ENCODE peak calls at places on chromosomes 6 and 20, in four cellular contexts. J is thyroid gland, K is stomach, W is H1. T is an unnamed sample.
A peak's percentile ranks its signal among the peaks of the same experiment; 100 is the strongest.

GRCh38 chr20:36454664-36455427 is 86.5 kb upstream of the MYL9 start:
- DNase-seq in J (peak; percentile 92), K (peak; percentile 45), W (peak; percentile 54), T (peak; percentile 83)

GRCh38 chr6:108435391-108435790 is 125.3 kb upstream of the FOXO3 start:
- DNase-seq in J (no peak), K (no peak), W (no peak), T (no peak)

GRCh38 chr20:63006611-63007471 is at the start of gene BHLHE23:
- DNase-seq in J (no peak), K (no peak), W (peak; percentile 75), T (no peak)

GRCh38 chr6:28141500-28142329 is at the start of gene ZKSCAN8:
- DNase-seq in J (peak; percentile 83), K (peak; percentile 78), W (peak; percentile 90), T (peak; percentile 84)

GRCh38 chr6:40569162-40569920 is 17.8 kb downstream of the LRFN2 start:
- DNase-seq in J (no peak), K (no peak), W (no peak), T (no peak)

GRCh38 chr6:85250586-85251216 is 199.2 kb upstream of the NT5E start:
- DNase-seq in J (no peak), K (no peak), W (no peak), T (no peak)

GRCh38 chr6:28985396-28986164 is 19.5 kb downstream of the ZNF311 start:
- DNase-seq in J (peak; percentile 91), K (peak; percentile 86), W (peak; percentile 78), T (peak; percentile 87)

GRCh38 chr6:130958468-130958867 is 104.6 kb downstream of the EPB41L2 start:
- DNase-seq in J (no peak), K (no peak), W (no peak), T (no peak)

GRCh38 chr6:96963809-96964208 is 39.3 kb downstream of the KLHL32 start:
- DNase-seq in J (no peak), K (no peak), W (no peak), T (no peak)

GRCh38 chr20:61588356-61589054 is 336.4 kb downstream of the CDH4 start:
- DNase-seq in J (no peak), K (no peak), W (no peak), T (no peak)

GRCh38 chr20:50716518-50716917 is 14.9 kb upstream of the PARD6B start:
- DNase-seq in J (no peak), K (no peak), W (no peak), T (no peak)

GRCh38 chr20:50711113-50711825 is 19.9 kb upstream of the RIPOR3 start:
- DNase-seq in J (no peak), K (no peak), W (no peak), T (no peak)

GRCh38 chr20:50712771-50713676 is 18.4 kb upstream of the PARD6B start:
- DNase-seq in J (no peak), K (no peak), W (no peak), T (no peak)

GRCh38 chr20:50715694-50716093 is 15.7 kb upstream of the PARD6B start:
- DNase-seq in J (no peak), K (no peak), W (no peak), T (no peak)

GRCh38 chr20:50713677-50714101 is 17.7 kb upstream of the PARD6B start:
- DNase-seq in J (no peak), K (peak; percentile 60), W (peak; percentile 56), T (no peak)
- TF ChIP-seq CTCF in J (no peak), K (no peak), W (peak; percentile 66), T (peak; percentile 45)

DNA sequence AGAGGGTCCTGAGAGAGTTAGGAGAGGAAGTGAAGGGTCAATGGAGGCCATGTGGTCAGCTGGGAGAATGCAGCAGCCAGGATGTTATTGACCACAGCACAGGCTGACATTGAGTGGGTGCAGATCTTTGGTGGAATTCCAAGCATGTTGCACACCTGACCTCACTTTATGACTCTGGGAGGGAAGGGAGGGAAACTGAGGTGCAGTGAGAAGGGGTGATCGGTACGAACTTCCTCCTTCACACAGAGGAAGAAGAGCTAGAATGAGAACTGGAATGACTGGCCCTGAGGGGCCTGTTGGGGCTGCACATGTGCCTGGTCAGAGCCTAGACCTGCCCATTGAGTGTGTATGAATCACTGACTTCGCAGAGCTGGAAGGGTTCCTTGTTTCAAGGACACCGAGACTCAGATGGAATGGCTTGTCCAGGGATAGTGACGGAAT is 9.8 kb downstream of the FAM83D start:
- DNase-seq in J (no peak), K (no peak), W (no peak), T (no peak)
- H3K27me3 ChIP-seq in J (no peaks in the 10 kb centered on the region), K (no peaks in the 10 kb centered on the region), W (no peaks in the 10 kb centered on the region), T (no peaks in the 10 kb centered on the region)

GRCh38 chr6:33201935-33202334 is 1.3 kb downstream of the SLC39A7 start:
- DNase-seq in J (no peak), K (no peak), W (no peak), T (no peak)

GRCh38 chr6:33200234-33201146 is at the start of the genes RXRB and SLC39A7:
- DNase-seq in J (peak; percentile 100), K (peak; percentile 99), W (peak; percentile 95), T (peak; percentile 99)

GRCh38 chr6:33202799-33203198 is 1.7 kb upstream of the HSD17B8 start:
- DNase-seq in J (no peak), K (no peak), W (no peak), T (no peak)

GRCh38 chr6:33199687-33200233 is 705 bp downstream of the RXRB start:
- DNase-seq in J (peak; percentile 61), K (peak; percentile 75), W (no peak), T (no peak)

GRCh38 chr6:33201147-33201545 is 479 bp downstream of the SLC39A7 start:
- DNase-seq in J (no peak), K (no peak), W (no peak), T (no peak)
- TF ChIP-seq CTCF in J (no peak), K (no peak), W (no peak), T (no peak)

GRCh38 chr6:56714982-56715456 is 72.3 kb upstream of the DST start:
- DNase-seq in J (no peak), K (no peak), W (no peak), T (no peak)
- H3K27me3 ChIP-seq in J (no peaks in the 10 kb centered on the region), K (no peaks in the 10 kb centered on the region), W (no peaks in the 10 kb centered on the region), T (no peaks in the 10 kb centered on the region)

GRCh38 chr6:145025488-145025887 is 709.8 kb downstream of the EPM2A start:
- DNase-seq in J (no peak), K (no peak), W (no peak), T (no peak)
- TF ChIP-seq CTCF in J (no peak), K (no peak), W (no peak), T (no peak)

GRCh38 chr6:39152247-39152646 is 37.3 kb upstream of the SAYSD1 start:
- DNase-seq in J (no peak), K (no peak), W (no peak), T (no peak)
- H3K27me3 ChIP-seq in J (no peaks in the 10 kb centered on the region), K (no peaks in the 10 kb centered on the region), W (no peaks in the 10 kb centered on the region), T (no peaks in the 10 kb centered on the region)